ENCODE peak calls at places on chromosome 13, in nine cellular contexts. I, U, W, R, D, C, X, S and B are unnamed samples.

GRCh38 chr13:27264181-27264580 is 6.4 kb upstream of the RASL11A start:
- DNase-seq in I (peak; percentile 30), U (peak; percentile 16), W (peak; percentile 31), R (no peak), D (peak; percentile 82), C (no peak), X (no peak), S (no peak), B (no peak)

GRCh38 chr13:41533676-41534075 is 76.3 kb downstream of the RGCC start:
- DNase-seq in I (no peak), U (no peak), W (no peak), R (no peak), D (no peak), C (no peak), X (no peak), S (no peak), B (no peak)

GRCh38 chr13:32850311-32851052 is 165.7 kb upstream of the KL start:
- DNase-seq in I (no peak), U (no peak), W (no peak), R (no peak), D (no peak), C (no peak), X (no peak), S (no peak), B (no peak)

GRCh38 chr13:111916201-111916600 is 150.7 kb upstream of the SOX1 start:
- DNase-seq in I (no peak), U (no peak), W (no peak), R (no peak), D (no peak), C (no peak), X (peak; percentile 20), S (no peak), B (no peak)

GRCh38 chr13:83414393-83414792 is 467.9 kb downstream of the SLITRK1 start:
- DNase-seq in I (no peak), U (no peak), W (no peak), R (no peak), D (no peak), C (no peak), X (no peak), S (no peak), B (no peak)

GRCh38 chr13:111480976-111481375 is 160.5 kb downstream of the TEX29 start:
- DNase-seq in I (no peak), U (no peak), W (no peak), R (no peak), D (no peak), C (no peak), X (no peak), S (no peak), B (no peak)

GRCh38 chr13:31982124-31982523 is 49.5 kb upstream of the FRY start:
- DNase-seq in I (no peak), U (no peak), W (no peak), R (no peak), D (peak; percentile 7), C (no peak), X (no peak), S (no peak), B (no peak)

GRCh38 chr13:86758116-86758515 is 913.1 kb upstream of the SLITRK5 start:
- DNase-seq in I (no peak), U (no peak), W (no peak), R (no peak), D (no peak), C (no peak), X (no peak), S (no peak), B (no peak)

GRCh38 chr13:95356916-95357315 is 55.7 kb upstream of the ABCC4 start:
- DNase-seq in I (no peak), U (no peak), W (no peak), R (no peak), D (no peak), C (no peak), X (no peak), S (no peak), B (no peak)